ENCODE peak calls at places on chromosomes 6 and 20, in seven cellular contexts. One of them, this sample, is unnamed.

GRCh38 chr6:15254074-15254975 is 8.5 kb downstream of the JARID2 start:
- DNase-seq in tibial nerve: no peak
- DNase-seq in adrenal gland: no peak
- DNase-seq in transverse colon: no peak
- DNase-seq in IMR-90: no peak
- DNase-seq in body of pancreas: no peak
- DNase-seq in lower leg skin: no peak
- DNase-seq in this sample: no peak

GRCh38 chr20:62795023-62795761 is 1.1 kb upstream of the MRGBP start:
- DNase-seq in body of pancreas: peak
- DNase-seq in IMR-90: peak
- DNase-seq in tibial nerve: no peak
- DNase-seq in adrenal gland: peak
- DNase-seq in lower leg skin: no peak
- DNase-seq in transverse colon: peak
- DNase-seq in this sample: no peak

GRCh38 chr20:22901164-22901563 is 133.9 kb upstream of the SSTR4 start:
- DNase-seq in lower leg skin: no peak
- DNase-seq in tibial nerve: no peak
- DNase-seq in body of pancreas: no peak
- DNase-seq in IMR-90: no peak
- DNase-seq in adrenal gland: no peak
- DNase-seq in transverse colon: no peak
- DNase-seq in this sample: no peak

GRCh38 chr6:158408552-158409130 is 96.4 kb downstream of the TULP4 start:
- DNase-seq in adrenal gland: peak
- DNase-seq in transverse colon: no peak
- DNase-seq in IMR-90: peak
- DNase-seq in lower leg skin: no peak
- DNase-seq in tibial nerve: peak
- DNase-seq in body of pancreas: peak
- DNase-seq in this sample: no peak

GRCh38 chr6:99130897-99131873 is 183.4 kb upstream of the FBXL4 start:
- DNase-seq in adrenal gland: no peak
- DNase-seq in IMR-90: no peak
- DNase-seq in lower leg skin: no peak
- DNase-seq in tibial nerve: no peak
- DNase-seq in transverse colon: no peak
- DNase-seq in body of pancreas: no peak
- DNase-seq in this sample: no peak

GRCh38 chr6:165662041-165662491 is 975 bp downstream of the PDE10A start:
- DNase-seq in lower leg skin: no peak
- DNase-seq in transverse colon: no peak
- DNase-seq in tibial nerve: no peak
- DNase-seq in IMR-90: peak
- DNase-seq in body of pancreas: no peak
- DNase-seq in adrenal gland: no peak
- DNase-seq in this sample: no peak

GRCh38 chr20:10217517-10218410 is 866 bp upstream of the SNAP25 start:
- DNase-seq in transverse colon: peak
- DNase-seq in tibial nerve: no peak
- DNase-seq in adrenal gland: peak
- DNase-seq in lower leg skin: no peak
- DNase-seq in IMR-90: peak
- DNase-seq in body of pancreas: no peak
- DNase-seq in this sample: no peak

GRCh38 chr20:10322073-10323012 is 103.7 kb downstream of the SNAP25 start:
- DNase-seq in IMR-90: no peak
- DNase-seq in lower leg skin: no peak
- DNase-seq in body of pancreas: no peak
- DNase-seq in tibial nerve: no peak
- DNase-seq in adrenal gland: no peak
- DNase-seq in transverse colon: no peak
- DNase-seq in this sample: no peak

GRCh38 chr6:81613606-81614005 is 138.9 kb downstream of the TENT5A start:
- DNase-seq in IMR-90: peak
- DNase-seq in body of pancreas: no peak
- DNase-seq in lower leg skin: no peak
- DNase-seq in adrenal gland: no peak
- DNase-seq in tibial nerve: no peak
- DNase-seq in transverse colon: no peak
- DNase-seq in this sample: no peak

GRCh38 chr6:26421259-26422144 is 18.8 kb upstream of the BTN3A3 start:
- DNase-seq in adrenal gland: peak
- DNase-seq in lower leg skin: peak
- DNase-seq in IMR-90: peak
- DNase-seq in transverse colon: peak
- DNase-seq in body of pancreas: peak
- DNase-seq in tibial nerve: peak
- DNase-seq in this sample: peak

GRCh38 chr20:43910564-43910963 is 4.1 kb upstream of the TOX2 start:
- DNase-seq in body of pancreas: no peak
- DNase-seq in lower leg skin: no peak
- DNase-seq in tibial nerve: no peak
- DNase-seq in transverse colon: no peak
- DNase-seq in adrenal gland: no peak
- DNase-seq in IMR-90: no peak
- DNase-seq in this sample: no peak

GRCh38 chr6:31836036-31836675 is 8.6 kb downstream of the HSPA1B start:
- DNase-seq in IMR-90: peak
- DNase-seq in body of pancreas: no peak
- DNase-seq in lower leg skin: no peak
- DNase-seq in transverse colon: no peak
- DNase-seq in tibial nerve: no peak
- DNase-seq in adrenal gland: no peak
- DNase-seq in this sample: no peak
- TF ChIP-seq POLR2A in IMR-90: no peak
- TF ChIP-seq POLR2A in body of pancreas: no peak
- TF ChIP-seq POLR2A in lower leg skin: no peak
- TF ChIP-seq POLR2A in transverse colon: no peak
- TF ChIP-seq POLR2A in tibial nerve: no peak
- TF ChIP-seq POLR2A in adrenal gland: no peak
- TF ChIP-seq POLR2A in this sample: peak

DNA sequence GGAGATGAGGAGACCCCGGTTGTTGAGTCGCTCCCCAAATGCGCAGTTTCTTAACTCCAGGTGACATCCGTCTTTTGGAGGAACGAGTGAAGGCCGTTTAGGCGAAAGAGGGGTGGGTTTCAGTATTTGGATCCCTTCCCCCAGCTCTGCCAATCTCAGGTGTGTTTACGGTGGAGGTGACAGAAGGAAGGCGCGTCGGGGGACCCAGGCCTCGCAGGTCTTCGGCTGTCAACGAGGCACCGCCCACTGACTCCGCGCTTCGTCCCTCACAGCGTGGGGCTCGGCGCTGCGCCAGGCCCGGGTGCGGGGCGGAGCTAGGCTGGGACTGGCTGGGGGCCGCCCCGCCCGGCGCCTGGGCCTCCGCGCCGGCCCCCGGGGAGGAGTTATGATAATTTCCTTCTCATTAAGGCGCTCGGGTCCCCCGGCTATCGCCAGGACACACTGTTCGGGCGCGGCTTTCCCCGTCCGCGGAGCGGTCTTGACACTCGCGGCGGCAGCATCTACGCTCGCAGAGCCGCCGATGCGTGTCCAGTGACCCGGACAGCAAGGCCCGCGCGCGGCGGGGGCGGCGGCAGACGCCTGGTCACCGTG is at the start of gene TFAP2C:
- DNase-seq in tibial nerve: no peak
- DNase-seq in adrenal gland: peak
- DNase-seq in lower leg skin: peak
- DNase-seq in transverse colon: peak
- DNase-seq in IMR-90: no peak
- DNase-seq in body of pancreas: peak
- DNase-seq in this sample: no peak
- TF ChIP-seq POLR2A in tibial nerve: no peak
- TF ChIP-seq POLR2A in adrenal gland: no peak
- TF ChIP-seq POLR2A in lower leg skin: no peak
- TF ChIP-seq POLR2A in transverse colon: peak
- TF ChIP-seq POLR2A in IMR-90: no peak
- TF ChIP-seq POLR2A in body of pancreas: peak
- TF ChIP-seq POLR2A in this sample: no peak

DNA sequence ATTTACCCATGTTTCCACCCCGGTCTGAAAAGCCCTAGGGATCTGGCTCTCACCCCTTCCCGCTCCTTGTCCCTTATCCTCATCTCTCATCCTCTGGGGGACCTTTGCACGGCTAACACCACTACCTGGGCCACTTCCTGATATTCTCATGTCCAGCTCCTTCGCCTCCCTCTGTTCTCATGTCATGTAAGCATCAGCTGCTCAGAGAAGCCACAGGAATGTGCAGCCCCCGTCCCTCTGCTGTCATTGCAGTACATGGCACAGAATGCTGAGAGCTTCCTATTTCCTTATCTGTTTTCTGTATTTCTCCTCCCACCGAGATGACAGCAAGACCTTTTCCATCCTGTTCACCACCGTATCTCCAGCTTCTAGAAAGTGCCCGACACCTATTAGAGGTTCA is 102.4 kb downstream of the MTHFD1L start:
- DNase-seq in transverse colon: no peak
- DNase-seq in adrenal gland: no peak
- DNase-seq in lower leg skin: no peak
- DNase-seq in tibial nerve: no peak
- DNase-seq in IMR-90: peak
- DNase-seq in body of pancreas: no peak
- DNase-seq in this sample: no peak
- TF ChIP-seq POLR2A in transverse colon: no peak
- TF ChIP-seq POLR2A in adrenal gland: no peak
- TF ChIP-seq POLR2A in lower leg skin: no peak
- TF ChIP-seq POLR2A in tibial nerve: no peak
- TF ChIP-seq POLR2A in IMR-90: no peak
- TF ChIP-seq POLR2A in body of pancreas: no peak
- TF ChIP-seq POLR2A in this sample: no peak

DNA sequence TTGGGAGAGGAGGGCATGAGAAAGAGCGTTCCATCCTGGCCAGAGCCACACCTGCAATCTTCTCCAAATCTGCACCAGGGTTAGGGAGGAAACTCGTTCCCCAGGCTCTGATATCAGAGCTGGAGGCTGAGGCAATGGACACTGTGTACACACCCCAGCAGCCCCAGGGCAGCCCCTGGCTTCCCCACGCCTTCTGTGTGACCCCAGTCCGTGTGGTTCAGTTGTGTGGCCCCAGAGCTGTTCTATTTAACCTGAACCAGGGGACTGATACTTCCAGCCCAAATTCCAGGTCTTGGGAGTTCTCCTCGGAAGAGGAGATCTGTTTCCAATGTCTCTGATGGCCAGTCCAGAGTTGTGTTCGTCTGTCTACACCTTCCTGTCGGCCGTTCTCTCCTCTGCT is 242.6 kb upstream of the EXOC2 start:
- DNase-seq in transverse colon: no peak
- DNase-seq in IMR-90: no peak
- DNase-seq in tibial nerve: no peak
- DNase-seq in lower leg skin: no peak
- DNase-seq in body of pancreas: no peak
- DNase-seq in adrenal gland: no peak
- DNase-seq in this sample: no peak
- TF ChIP-seq POLR2A in transverse colon: no peak
- TF ChIP-seq POLR2A in IMR-90: no peak
- TF ChIP-seq POLR2A in tibial nerve: no peak
- TF ChIP-seq POLR2A in lower leg skin: no peak
- TF ChIP-seq POLR2A in body of pancreas: no peak
- TF ChIP-seq POLR2A in adrenal gland: no peak
- TF ChIP-seq POLR2A in this sample: no peak

GRCh38 chr6:24719125-24719931 is at the start of gene C6orf62:
- DNase-seq in body of pancreas: peak
- DNase-seq in adrenal gland: no peak
- DNase-seq in transverse colon: peak
- DNase-seq in tibial nerve: no peak
- DNase-seq in IMR-90: peak
- DNase-seq in lower leg skin: peak
- DNase-seq in this sample: peak
- TF ChIP-seq POLR2A in body of pancreas: no peak
- TF ChIP-seq POLR2A in adrenal gland: no peak
- TF ChIP-seq POLR2A in transverse colon: peak
- TF ChIP-seq POLR2A in tibial nerve: no peak
- TF ChIP-seq POLR2A in IMR-90: no peak
- TF ChIP-seq POLR2A in lower leg skin: no peak
- TF ChIP-seq POLR2A in this sample: peak

GRCh38 chr6:143860111-143860510 is 4.2 kb upstream of the ZC2HC1B start:
- DNase-seq in IMR-90: peak
- DNase-seq in tibial nerve: no peak
- DNase-seq in transverse colon: no peak
- DNase-seq in adrenal gland: no peak
- DNase-seq in body of pancreas: no peak
- DNase-seq in lower leg skin: no peak
- DNase-seq in this sample: no peak

DNA sequence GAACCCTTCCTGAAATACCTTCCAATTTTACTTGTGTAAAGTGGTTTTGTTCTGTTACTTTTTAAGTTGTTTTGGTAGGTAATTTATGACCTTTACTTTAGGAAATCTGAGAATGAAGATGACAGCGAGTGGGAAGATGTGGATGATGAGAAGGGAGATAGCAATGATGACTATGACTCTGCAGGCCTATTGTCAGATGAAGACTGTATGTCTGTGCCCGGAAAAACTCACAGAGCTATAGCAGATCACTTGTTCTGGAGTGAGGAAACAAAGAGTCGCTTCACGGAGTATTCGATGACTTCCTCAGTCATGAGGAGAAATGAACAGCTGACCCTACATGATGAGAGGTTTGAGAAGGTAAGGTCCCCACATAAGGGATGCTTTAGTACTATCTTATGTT is 6.6 kb upstream of the ZC2HC1B start:
- DNase-seq in adrenal gland: no peak
- DNase-seq in IMR-90: no peak
- DNase-seq in tibial nerve: no peak
- DNase-seq in body of pancreas: no peak
- DNase-seq in transverse colon: no peak
- DNase-seq in lower leg skin: no peak
- DNase-seq in this sample: no peak
- TF ChIP-seq POLR2A in adrenal gland: no peak
- TF ChIP-seq POLR2A in IMR-90: no peak
- TF ChIP-seq POLR2A in tibial nerve: no peak
- TF ChIP-seq POLR2A in body of pancreas: no peak
- TF ChIP-seq POLR2A in transverse colon: no peak
- TF ChIP-seq POLR2A in lower leg skin: no peak
- TF ChIP-seq POLR2A in this sample: no peak

GRCh38 chr20:57709823-57710799 is at the start of gene PMEPA1:
- DNase-seq in adrenal gland: peak
- DNase-seq in lower leg skin: peak
- DNase-seq in transverse colon: peak
- DNase-seq in IMR-90: peak
- DNase-seq in tibial nerve: peak
- DNase-seq in body of pancreas: peak
- DNase-seq in this sample: peak
- TF ChIP-seq POLR2A in adrenal gland: peak
- TF ChIP-seq POLR2A in lower leg skin: no peak
- TF ChIP-seq POLR2A in transverse colon: peak
- TF ChIP-seq POLR2A in IMR-90: peak
- TF ChIP-seq POLR2A in tibial nerve: peak
- TF ChIP-seq POLR2A in body of pancreas: peak
- TF ChIP-seq POLR2A in this sample: no peak

This sample was measured in GM12892.